ENCODE peak calls at places on chromosomes 13 and 19, in six cellular contexts. B is AG04450, N is neural progenitor cell, R is left ventricle myocardium inferior, K is RWPE2, F is transverse colon. Y is an unnamed sample.

GRCh38 chr13:106619688-106620555 is 52.0 kb upstream of the ARGLU1 start:
- DNase-seq in B (peak; percentile 32), K (no peak), N (peak; percentile 79), F (peak; percentile 26), R (no peak), Y (peak; percentile 21)

GRCh38 chr13:28320884-28321574 is 173.9 kb downstream of the FLT1 start:
- DNase-seq in K (no peak), F (no peak), R (no peak), N (no peak), B (peak; percentile 54), Y (no peak)

GRCh38 chr13:44259045-44260042 is 114.3 kb upstream of the SERP2 start:
- DNase-seq in B (no peak), K (no peak), R (no peak), F (peak; percentile 48), N (no peak), Y (no peak)

GRCh38 chr19:44698492-44699201 is at the start of gene CEACAM16:
- DNase-seq in B (no peak), K (no peak), F (peak; percentile 53), N (no peak), R (no peak), Y (no peak)

GRCh38 chr13:51397262-51397933 is 55.4 kb downstream of the INTS6 start:
- DNase-seq in R (no peak), B (peak; percentile 44), N (peak; percentile 21), F (peak; percentile 10), K (no peak), Y (peak; percentile 6)

GRCh38 chr19:31269425-31270127 is 79.7 kb downstream of the TSHZ3 start:
- DNase-seq in N (no peak), F (no peak), R (no peak), K (no peak), B (no peak), Y (no peak)

GRCh38 chr13:25988655-25989054 is 63.2 kb downstream of the SHISA2 start:
- DNase-seq in N (no peak), B (no peak), R (no peak), F (no peak), K (no peak), Y (no peak)

GRCh38 chr13:96671073-96671472 is 323.2 kb downstream of the OXGR1 start:
- DNase-seq in N (no peak), R (no peak), K (no peak), F (no peak), B (no peak), Y (no peak)

GRCh38 chr13:111399776-111400505 is 79.5 kb downstream of the TEX29 start:
- DNase-seq in R (no peak), F (no peak), B (no peak), K (no peak), N (no peak), Y (no peak)

GRCh38 chr19:48967346-48968178 is 2.5 kb downstream of the FTL start:
- DNase-seq in R (peak; percentile 36), B (no peak), K (no peak), N (no peak), F (peak; percentile 42), Y (no peak)
- TF ChIP-seq CTCF in R (no peak), B (no peak), K (no peak), N (no peak), F (no peak), Y (no peak)

GRCh38 chr13:29935309-29935981 is 85.0 kb upstream of the UBL3 start:
- DNase-seq in K (no peak), F (peak; percentile 51), N (no peak), B (no peak), R (no peak), Y (no peak)
- H3K4me3 ChIP-seq in K (no peak overlapping the region), F (no peak overlapping the region), N (no peak overlapping the region), B (no peak overlapping the region), R (no peak overlapping the region), Y (no peak overlapping the region)

DNA sequence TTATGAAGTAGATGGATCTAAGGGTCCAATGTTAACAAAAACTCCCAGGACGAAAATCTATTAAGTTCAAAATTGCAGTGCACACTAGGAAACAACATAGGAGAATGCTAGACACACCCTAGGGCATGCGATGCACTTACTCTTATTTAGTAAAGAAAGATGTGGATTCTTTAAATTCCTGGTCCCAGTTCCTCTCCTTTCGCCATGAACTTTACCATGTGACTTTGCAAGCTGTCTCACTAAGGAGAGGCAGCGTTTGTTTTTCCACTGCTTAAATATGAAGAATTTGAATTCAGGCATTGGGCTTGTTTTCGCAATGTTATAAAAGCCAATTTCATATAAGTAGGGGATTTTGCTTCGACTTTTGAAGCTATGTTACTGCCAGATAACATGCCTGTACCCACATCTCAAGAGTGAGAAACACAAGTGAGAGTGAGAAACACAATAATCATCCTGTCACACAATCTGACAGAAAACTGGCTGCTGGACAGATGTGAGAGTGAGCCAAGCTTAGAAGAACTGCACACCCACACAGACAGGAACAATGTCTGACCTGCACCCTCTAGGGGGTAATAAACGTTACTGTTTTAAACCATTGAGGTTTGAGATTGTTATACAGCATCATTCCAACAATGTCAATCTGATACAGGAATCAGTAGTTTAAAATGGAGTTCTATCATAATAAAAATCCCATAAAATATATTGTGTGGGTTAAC is 1308.5 kb downstream of the SLITRK5 start:
- DNase-seq in B (no peak), N (no peak), R (no peak), F (no peak), K (no peak), Y (no peak)
- TF ChIP-seq CTCF in B (no peak), N (no peak), R (peak; percentile 50), F (no peak), K (peak; percentile 9), Y (no peak)

GRCh38 chr19:19529783-19530422 is 1.2 kb downstream of the YJEFN3 start:
- DNase-seq in B (no peak), F (no peak), R (no peak), K (no peak), N (no peak), Y (no peak)

GRCh38 chr19:19528721-19529490 is at the start of gene YJEFN3:
- DNase-seq in B (no peak), F (no peak), K (peak; percentile 59), N (peak; percentile 61), R (no peak), Y (no peak)

GRCh38 chr19:19526581-19527370 is 1.9 kb upstream of the YJEFN3 start:
- DNase-seq in N (no peak), K (peak; percentile 60), R (no peak), F (no peak), B (no peak), Y (no peak)

GRCh38 chr19:19527371-19527656 is 1.4 kb upstream of the YJEFN3 start:
- DNase-seq in F (no peak), B (no peak), N (no peak), R (no peak), K (no peak), Y (no peak)

DNA sequence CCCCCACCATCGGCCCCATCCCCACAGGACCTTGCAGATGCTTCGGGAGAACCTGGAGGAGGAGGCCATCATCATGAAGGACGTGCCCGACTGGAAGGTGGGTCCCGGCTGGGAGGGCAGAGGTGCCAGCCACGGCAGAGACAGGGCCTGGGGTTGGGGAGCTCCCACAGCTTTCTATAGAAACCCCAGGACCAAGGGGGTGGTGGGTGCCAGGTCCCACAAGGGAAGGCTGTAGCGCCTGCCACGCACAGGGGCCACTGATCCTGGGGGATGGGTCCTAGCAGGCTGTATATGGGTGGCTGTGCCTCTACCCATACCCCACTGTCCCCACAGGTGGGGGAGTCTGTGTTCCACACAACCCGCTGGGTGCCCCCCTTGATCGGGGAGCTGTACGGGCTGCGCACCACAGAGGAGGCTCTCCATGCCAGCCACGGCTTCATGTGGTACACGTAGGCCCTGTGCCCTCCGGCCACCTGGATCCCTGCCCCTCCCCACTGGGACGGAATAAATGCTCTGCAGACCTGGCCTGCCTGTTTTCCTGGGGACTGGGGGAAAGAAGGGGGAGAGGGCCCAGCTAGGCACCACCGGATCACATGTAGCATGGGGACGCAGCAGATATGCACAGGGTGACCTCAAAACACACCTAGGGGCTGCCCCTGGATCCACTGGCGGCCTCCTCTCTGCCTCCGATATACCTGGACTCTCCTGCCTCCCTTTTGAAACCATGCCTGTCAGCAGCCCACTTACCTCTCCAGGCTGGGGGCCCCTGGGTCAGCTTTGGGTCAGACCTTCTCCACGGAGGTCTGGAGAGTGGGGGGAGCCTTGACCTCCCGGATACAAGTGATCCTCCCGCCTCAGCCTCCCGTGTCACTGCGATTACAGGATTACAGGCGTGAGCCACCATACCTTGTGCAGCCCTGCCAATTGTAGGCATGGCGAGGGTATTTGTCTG is 761 bp upstream of the YJEFN3 start:
- DNase-seq in B (no peak), R (no peak), F (no peak), N (no peak), K (peak; percentile 52), Y (no peak)
- H3K4me3 ChIP-seq in B (no peak overlapping the region), R (no peak overlapping the region), F (no peak overlapping the region), N (no peak overlapping the region), K (no peak overlapping the region), Y (no peak overlapping the region)

Y was measured in HFF-Myc.